ENCODE peak calls at places on chromosomes 13 and 19, in ten cellular contexts. W is prostate gland; F is choroid plexus epithelial cell; K is GM12865; J is cardiac muscle cell; R is HFF-Myc; C is CD8-positive, alpha-beta T cell; N is neuronal stem cell; E is heart left ventricle; H is CD8-positive, alpha-beta memory T cell. A is an unnamed sample.

GRCh38 chr19:45742969-45743368 is 9.7 kb downstream of the MEIOSIN start:
- DNase-seq in J (no peak), K (no peak), E (no peak), W (peak; percentile 87), C (no peak), F (no peak), N (no peak), R (no peak), H (no peak), A (no peak)

GRCh38 chr19:35130761-35131720 is 3.8 kb downstream of the LGI4 start:
- DNase-seq in H (no peak), K (no peak), J (no peak), E (no peak), C (no peak), W (peak; percentile 85), R (no peak), N (no peak), F (no peak), A (no peak)

GRCh38 chr13:79307866-79308298 is 98.2 kb downstream of the RBM26 start:
- DNase-seq in J (peak; percentile 26), R (peak; percentile 2), H (no peak), E (no peak), W (no peak), N (no peak), K (peak; percentile 41), C (no peak), F (peak; percentile 50), A (no peak)

GRCh38 chr13:40992678-40993077 is 26.4 kb downstream of the ELF1 start:
- DNase-seq in H (no peak), N (no peak), K (no peak), E (no peak), J (peak; percentile 25), R (no peak), C (no peak), F (peak; percentile 33), W (no peak), A (no peak)

GRCh38 chr19:6672693-6673290 is 2.8 kb upstream of the TNFSF14 start:
- DNase-seq in W (no peak), J (no peak), F (no peak), R (no peak), K (no peak), C (no peak), E (no peak), H (no peak), N (no peak), A (no peak)

GRCh38 chr19:15112385-15112784 is 5.2 kb downstream of the SYDE1 start:
- DNase-seq in J (no peak), H (no peak), K (no peak), C (no peak), E (no peak), W (no peak), R (no peak), N (no peak), F (peak; percentile 29), A (peak; percentile 39)

GRCh38 chr19:32224371-32225244 is 120.8 kb upstream of the ZNF507 start:
- DNase-seq in C (peak; percentile 56), R (no peak), K (peak; percentile 65), N (peak; percentile 60), J (peak; percentile 58), H (peak; percentile 31), F (peak; percentile 42), W (peak; percentile 23), E (peak; percentile 63), A (peak; percentile 9)

GRCh38 chr13:49214917-49215376 is 5.2 kb upstream of the MLNR start:
- DNase-seq in F (peak; percentile 22), C (peak; percentile 42), R (no peak), N (no peak), E (peak; percentile 38), H (no peak), J (peak; percentile 44), W (peak; percentile 19), K (peak; percentile 71), A (peak; percentile 90)

GRCh38 chr19:50573741-50574461 is 5.7 kb upstream of the LRRC4B start:
- DNase-seq in R (no peak), K (no peak), N (no peak), W (no peak), J (no peak), H (no peak), F (no peak), E (no peak), C (no peak), A (no peak)

GRCh38 chr19:30851646-30852045 is 479.5 kb downstream of the ZNF536 start:
- DNase-seq in E (no peak), W (no peak), J (no peak), K (no peak), H (no peak), C (no peak), R (no peak), F (no peak), N (no peak), A (no peak)

GRCh38 chr13:67369895-67370660 is 139.9 kb upstream of the PCDH9 start:
- DNase-seq in H (no peak), F (peak; percentile 98), N (no peak), E (no peak), W (no peak), K (no peak), J (peak; percentile 92), C (no peak), R (no peak), A (no peak)

GRCh38 chr13:106513608-106514007 is 21.9 kb downstream of the EFNB2 start:
- DNase-seq in J (no peak), N (no peak), R (no peak), W (no peak), F (no peak), E (no peak), K (no peak), C (no peak), H (no peak), A (no peak)
- H3K4me3 ChIP-seq in J (no peak overlapping the region), N (no peak overlapping the region), R (no peak overlapping the region), W (no peak overlapping the region), F (no peak overlapping the region), E (no peak overlapping the region), K (no peak overlapping the region), C (no peak overlapping the region), H (no peak overlapping the region), A (no peak overlapping the region)

DNA sequence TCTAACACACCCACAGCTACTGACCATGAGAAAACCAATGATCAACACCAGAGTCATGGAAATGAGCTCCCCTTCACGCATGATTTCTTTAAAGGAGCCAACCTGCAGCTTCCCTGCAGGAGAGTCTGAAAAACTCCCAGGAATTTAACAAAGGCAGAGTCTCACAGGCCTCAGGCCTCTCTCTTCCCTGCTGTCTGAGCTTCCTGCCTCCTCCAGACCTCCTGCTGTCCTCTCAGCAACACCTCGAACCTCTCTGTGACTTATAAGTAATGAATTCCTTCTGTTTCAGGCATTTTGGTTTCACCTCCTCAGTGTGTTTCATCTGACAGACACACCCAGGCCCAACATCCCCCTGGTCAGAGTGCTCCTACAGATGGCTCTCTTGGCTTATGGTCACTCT is 1044.4 kb downstream of the UQCRFS1 start:
- DNase-seq in N (peak; percentile 21), C (no peak), E (no peak), F (no peak), R (no peak), H (no peak), K (no peak), W (no peak), J (no peak), A (no peak)
- H3K4me3 ChIP-seq in N (no peak overlapping the region), C (no peak overlapping the region), E (no peak overlapping the region), F (no peak overlapping the region), R (no peak overlapping the region), H (no peak overlapping the region), K (no peak overlapping the region), W (no peak overlapping the region), J (no peak overlapping the region), A (no peak overlapping the region)

GRCh38 chr19:38843175-38843758 is 6.5 kb downstream of the HNRNPL start:
- DNase-seq in W (no peak), E (no peak), R (no peak), J (no peak), H (no peak), F (no peak), C (no peak), N (no peak), K (no peak), A (no peak)
- H3K4me3 ChIP-seq in W (no peak overlapping the region), E (no peak overlapping the region), R (no peak overlapping the region), J (no peak overlapping the region), H (no peak overlapping the region), F (no peak overlapping the region), C (peak overlapping the region; percentile 17), N (no peak overlapping the region), K (no peak overlapping the region), A (no peak overlapping the region)

DNA sequence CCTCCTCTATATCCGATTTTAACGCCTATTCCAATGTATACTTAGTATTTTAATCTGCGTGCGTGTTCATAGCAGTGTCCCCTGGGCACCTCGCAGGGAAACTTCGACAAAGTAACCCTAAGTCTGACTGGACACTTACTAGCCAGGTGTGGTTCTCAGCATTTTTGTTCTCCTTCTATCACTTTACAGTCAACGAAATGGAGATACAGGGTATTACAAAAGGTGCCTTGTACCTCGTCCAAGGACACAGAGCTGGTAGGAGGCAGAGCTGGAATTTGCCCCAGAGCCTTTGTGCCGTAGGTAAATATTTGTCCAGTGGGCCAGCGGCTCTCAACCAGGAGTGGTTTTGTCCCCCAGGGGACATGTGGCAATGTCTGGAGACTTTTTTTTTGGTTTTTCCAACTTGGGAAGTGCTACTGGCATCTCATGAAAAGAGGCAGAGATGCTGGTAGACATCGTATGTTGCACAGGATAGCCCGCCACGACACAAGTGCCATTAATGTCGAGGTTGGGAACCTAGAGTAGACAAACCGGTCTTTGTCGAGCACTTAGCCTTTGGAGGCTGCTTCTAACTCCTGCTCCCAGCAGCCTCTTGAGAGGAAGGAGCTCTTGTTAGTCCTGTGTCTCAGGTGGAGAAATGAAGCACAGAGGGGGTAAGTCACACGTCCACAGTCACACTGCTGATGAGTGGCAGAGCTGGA is 1.1 kb downstream of the ZNF444 start:
- DNase-seq in E (no peak), J (no peak), F (no peak), K (no peak), H (no peak), R (no peak), C (no peak), N (no peak), W (peak; percentile 81), A (no peak)
- H3K4me3 ChIP-seq in E (peak overlapping the region; percentile 73), J (peak overlapping the region; percentile 34), F (peak overlapping the region; percentile 70), K (peak overlapping the region; percentile 72), H (peak overlapping the region; percentile 59), R (peak overlapping the region; percentile 57), C (peak overlapping the region; percentile 54), N (peak overlapping the region; percentile 50), W (peak overlapping the region; percentile 39), A (peak overlapping the region; percentile 76)

A was measured in Jurkat, Clone E6-1.